ENCODE peak calls at places on chromosome 3, in five cellular contexts. B is BE2C, A is adrenal gland, H is GM23248, V is body of pancreas. X is an unnamed sample. For H3K4me1, the result is how much of the 10 kb centered on the place peaks cover.

GRCh38 chr3:127690823-127691452 is 18.2 kb downstream of the ABTB1 start:
- DNase-seq in B (peak), A (no peak), H (peak), V (peak), X (no peak)

GRCh38 chr3:158909870-158910269 is 108.0 kb downstream of the MFSD1 start:
- DNase-seq in B (no peak), A (no peak), H (peak), V (no peak), X (no peak)

GRCh38 chr3:45510519-45510918 is 84.0 kb upstream of the LIMD1 start:
- DNase-seq in B (no peak), A (no peak), H (no peak), V (no peak), X (no peak)

GRCh38 chr3:180601688-180602666 is at the start of gene TTC14:
- DNase-seq in B (peak), A (peak), H (peak), V (peak), X (peak)

GRCh38 chr3:74532446-74532845 is 82.0 kb downstream of the CNTN3 start:
- DNase-seq in B (no peak), A (no peak), H (peak), V (no peak), X (no peak)

GRCh38 chr3:4355401-4356224 is 52.4 kb downstream of the SETMAR start:
- DNase-seq in B (peak), A (peak), H (no peak), V (peak), X (peak)

GRCh38 chr3:188170461-188171459 is 16.8 kb downstream of the LPP start:
- DNase-seq in B (no peak), A (no peak), H (no peak), V (no peak), X (no peak)

GRCh38 chr3:176167272-176167671 is 1030.0 kb downstream of the TBL1XR1 start:
- DNase-seq in B (no peak), A (no peak), H (no peak), V (no peak), X (no peak)

GRCh38 chr3:19147905-19148767 is at the start of gene KCNH8:
- DNase-seq in B (peak), A (peak), H (no peak), V (peak), X (peak)

GRCh38 chr3:148924572-148924971 is 59.5 kb downstream of the CPA3 start:
- DNase-seq in B (no peak), A (no peak), H (peak), V (no peak), X (no peak)

GRCh38 chr3:85709483-85709882 is 750.7 kb downstream of the CADM2 start:
- DNase-seq in B (no peak), A (no peak), H (no peak), V (no peak), X (no peak)

GRCh38 chr3:120824613-120825012 is 82.1 kb downstream of the GTF2E1 start:
- DNase-seq in B (no peak), A (no peak), H (no peak), V (no peak), X (no peak)

GRCh38 chr3:53140575-53141467 is 10.6 kb upstream of the RFT1 start:
- DNase-seq in B (no peak), A (no peak), H (peak), V (no peak), X (no peak)

DNA sequence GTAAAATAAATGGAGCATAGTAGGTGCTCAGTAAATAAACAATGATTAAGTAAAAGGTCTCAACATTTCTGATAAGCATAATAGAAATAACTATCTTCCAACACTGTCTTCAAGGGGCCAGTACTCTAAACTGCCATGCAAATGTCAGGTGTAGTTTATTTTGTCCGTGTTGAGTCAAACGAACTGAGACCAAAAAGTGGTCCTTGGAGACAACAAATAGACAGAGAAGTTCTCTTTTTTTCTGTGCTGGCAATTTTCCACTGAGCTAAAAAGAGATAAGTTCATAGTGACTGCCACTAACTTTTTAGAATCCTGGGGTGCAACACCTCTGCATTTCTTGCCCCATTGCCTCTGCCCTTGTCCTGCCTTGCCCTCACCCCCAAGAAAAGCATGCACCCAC is 14.7 kb upstream of the MBNL1 start:
- DNase-seq in B (no peak), A (no peak), H (no peak), V (no peak), X (no peak)
- H3K4me1 ChIP-seq in B (under half), A (under half), H (under half), V (under half), X (under half)

DNA sequence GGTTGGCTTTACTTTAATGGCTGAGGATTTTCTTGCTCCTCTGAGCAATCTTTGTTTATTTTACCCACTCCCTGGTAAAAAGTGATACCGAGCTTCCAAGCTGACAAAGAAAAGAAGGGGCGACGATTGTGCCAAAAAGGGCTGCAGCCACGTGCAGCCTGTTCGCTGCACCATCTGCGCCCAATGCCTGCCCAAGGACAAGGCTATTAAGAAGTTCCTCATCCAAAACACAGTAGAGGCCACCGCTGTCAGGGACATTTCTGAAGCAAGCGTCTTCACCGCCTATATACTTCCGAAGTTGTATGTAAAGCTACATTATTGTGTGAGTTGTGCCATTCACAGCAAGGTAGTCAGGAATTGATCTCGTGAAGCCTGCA is 4.4 kb downstream of the ARHGAP31 start:
- DNase-seq in B (no peak), A (no peak), H (no peak), V (no peak), X (no peak)
- H3K4me1 ChIP-seq in B (under half), A (under half), H (under half), V (under half), X (under half)

DNA sequence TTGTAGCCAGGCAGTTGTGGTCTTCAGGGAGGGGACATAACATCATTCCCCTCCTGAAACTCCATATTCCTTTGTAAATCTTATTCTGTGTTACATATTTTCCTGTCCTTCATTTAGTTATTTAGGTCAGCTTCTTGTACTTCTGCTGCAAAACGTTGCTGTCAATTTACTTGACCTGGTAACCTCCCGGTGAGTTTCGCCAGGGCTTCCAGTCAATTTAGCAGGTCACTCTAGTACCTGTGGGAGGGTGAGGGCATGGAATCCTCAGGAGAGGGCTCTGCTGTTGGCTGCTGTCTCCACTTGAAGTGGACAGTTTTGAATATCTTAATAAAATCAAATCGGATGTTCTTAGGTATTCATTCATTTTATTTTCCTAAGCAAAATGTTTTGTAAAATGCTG is 29.6 kb downstream of the FNDC3B start:
- DNase-seq in B (no peak), A (no peak), H (no peak), V (no peak), X (no peak)
- H3K4me1 ChIP-seq in B (under half), A (half or more), H (half or more), V (half or more), X (under half)

GRCh38 chr3:129592362-129593150 is 13.9 kb downstream of the PLXND1 start:
- DNase-seq in B (no peak), A (peak), H (peak), V (peak), X (peak)
- H3K4me1 ChIP-seq in B (under half), A (under half), H (under half), V (under half), X (under half)

GRCh38 chr3:171806200-171807128 is 3.8 kb downstream of the PLD1 start:
- DNase-seq in B (no peak), A (no peak), H (peak), V (no peak), X (no peak)
- H3K4me1 ChIP-seq in B (under half), A (under half), H (under half), V (under half), X (under half)

X was measured in ovary.